ENCODE peak calls at places on chromosomes 2 and 18, in eight cellular contexts. Q, N, L, U, H, X, Z and B are unnamed samples.

GRCh38 chr2:169799555-169799954 is 884 bp downstream of the SSB start:
- DNase-seq in Q (no peak), N (no peak), L (no peak), U (no peak), H (no peak), X (no peak), Z (peak; percentile 35), B (no peak)

GRCh38 chr2:17589406-17590035 is 49.0 kb downstream of the VSNL1 start:
- DNase-seq in Q (no peak), N (no peak), L (no peak), U (no peak), H (no peak), X (no peak), Z (no peak), B (no peak)

GRCh38 chr18:80022613-80023012 is 11.6 kb upstream of the RBFA start:
- DNase-seq in Q (no peak), N (no peak), L (no peak), U (no peak), H (no peak), X (no peak), Z (peak; percentile 24), B (no peak)

GRCh38 chr2:98875081-98875728 is 60.8 kb downstream of the CRACDL start:
- DNase-seq in Q (no peak), N (no peak), L (no peak), U (no peak), H (no peak), X (no peak), Z (no peak), B (no peak)

GRCh38 chr2:239001794-239002193 is 153.9 kb downstream of the TWIST2 start:
- DNase-seq in Q (no peak), N (no peak), L (no peak), U (no peak), H (peak; percentile 44), X (no peak), Z (no peak), B (no peak)

GRCh38 chr2:8886876-8887275 is 49.5 kb upstream of the KIDINS220 start:
- DNase-seq in Q (no peak), N (no peak), L (no peak), U (no peak), H (no peak), X (no peak), Z (no peak), B (no peak)

GRCh38 chr2:202941771-202942170 is 29.7 kb downstream of the CARF start:
- DNase-seq in Q (no peak), N (no peak), L (no peak), U (no peak), H (no peak), X (no peak), Z (peak; percentile 83), B (no peak)

GRCh38 chr2:10344105-10345066 is 41.7 kb downstream of the HPCAL1 start:
- DNase-seq in Q (no peak), N (no peak), L (no peak), U (no peak), H (peak; percentile 43), X (no peak), Z (peak; percentile 49), B (no peak)

GRCh38 chr2:100856732-100857131 is 36.8 kb downstream of the NPAS2 start:
- DNase-seq in Q (no peak), N (peak; percentile 63), L (no peak), U (no peak), H (no peak), X (no peak), Z (no peak), B (no peak)

GRCh38 chr2:205947621-205948495 is 138.1 kb downstream of the INO80D start:
- DNase-seq in Q (peak; percentile 72), N (no peak), L (peak; percentile 78), U (peak; percentile 43), H (peak; percentile 81), X (peak; percentile 42), Z (peak; percentile 78), B (peak; percentile 71)

GRCh38 chr2:36355157-36355889 is at the start of gene CRIM1:
- DNase-seq in Q (peak; percentile 81), N (peak; percentile 89), L (peak; percentile 88), U (peak; percentile 83), H (peak; percentile 92), X (peak; percentile 92), Z (peak; percentile 91), B (peak; percentile 71)
- H3K4me3 ChIP-seq in Q (peak within 1 kb of the TSS; percentile 94), N (peak within 1 kb of the TSS; percentile 68), L (peak within 1 kb of the TSS; percentile 87), U (peak within 1 kb of the TSS; percentile 81), H (peak within 1 kb of the TSS; percentile 80), X (peak within 1 kb of the TSS; percentile 80), Z (peak within 1 kb of the TSS; percentile 96), B (peak within 1 kb of the TSS; percentile 34)

DNA sequence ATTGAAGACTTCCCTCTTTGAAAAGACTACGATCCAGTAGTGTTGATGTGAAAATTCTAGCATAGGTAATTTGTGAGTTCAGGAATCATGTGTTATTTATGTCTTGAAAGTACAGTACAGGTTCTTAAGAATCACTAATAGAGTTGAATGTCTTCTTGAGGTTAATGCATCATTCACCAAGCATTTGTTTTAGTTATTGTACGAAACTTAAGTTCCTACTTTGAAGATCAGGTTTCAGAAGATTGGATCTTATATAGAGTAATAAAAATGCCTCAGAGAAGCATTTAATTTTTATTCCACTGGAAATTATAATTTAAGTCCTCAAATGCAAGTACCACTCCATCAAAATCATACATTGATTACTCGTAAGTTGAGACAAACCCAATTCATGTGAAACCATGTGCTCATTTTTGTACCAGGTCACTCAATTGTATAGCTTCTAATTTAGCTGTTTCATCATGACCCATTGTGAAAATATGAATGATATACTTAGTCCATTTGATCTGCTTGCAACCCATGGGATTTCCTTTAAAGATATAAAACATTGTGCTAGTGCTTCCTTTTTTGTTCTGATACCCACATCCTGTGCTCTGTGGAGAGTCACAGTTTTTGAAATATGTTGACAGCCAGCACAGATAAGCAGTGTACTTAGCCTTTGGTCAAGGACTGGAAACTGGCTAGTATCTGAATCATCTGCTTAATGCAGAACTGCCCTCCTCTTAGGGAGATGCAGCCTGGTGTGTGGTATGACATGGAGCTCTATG is 22.5 kb upstream of the RAB27B start:
- DNase-seq in Q (no peak), N (no peak), L (no peak), U (no peak), H (no peak), X (no peak), Z (peak; percentile 87), B (no peak)
- TF ChIP-seq POLR2A in Q (no peak), N (no peak), L (no peak), U (no peak), H (no peak), X (no peak), Z (no peak), B (no peak)

DNA sequence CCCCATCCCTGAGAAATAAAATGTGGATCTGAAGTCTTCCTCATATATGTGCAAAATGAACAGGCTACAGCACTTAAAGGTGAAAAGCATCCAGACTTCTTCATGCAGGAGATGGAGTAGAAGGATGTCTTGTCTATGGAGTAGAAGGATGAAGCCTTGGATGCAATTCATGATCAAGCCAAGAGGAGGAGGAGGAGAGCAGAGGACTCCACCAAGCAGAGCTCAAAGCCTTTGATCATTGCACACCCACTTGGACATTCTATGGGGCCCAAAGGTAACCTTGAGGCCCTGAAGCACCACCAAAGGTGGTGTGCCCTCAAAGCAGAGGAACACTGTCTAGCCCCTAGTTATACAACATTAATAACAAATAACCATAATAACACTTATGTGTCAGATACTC is 17.3 kb downstream of the ACMSD start:
- DNase-seq in Q (no peak), N (no peak), L (no peak), U (no peak), H (no peak), X (no peak), Z (no peak), B (no peak)
- TF ChIP-seq CTCF in Q (no peak), N (no peak), L (no peak), U (no peak), H (no peak), X (no peak), Z (no peak), B (no peak)

GRCh38 chr2:151408788-151409600 is 708 bp upstream of the RIF1 start:
- DNase-seq in Q (no peak), N (no peak), L (no peak), U (no peak), H (no peak), X (no peak), Z (no peak), B (no peak)
- H3K4me3 ChIP-seq in Q (peak overlapping the region; percentile 96), N (peak overlapping the region; percentile 76), L (peak overlapping the region; percentile 90), U (peak overlapping the region; percentile 94), H (peak overlapping the region; percentile 95), X (peak overlapping the region; percentile 96), Z (peak overlapping the region; percentile 87), B (no peak overlapping the region)

GRCh38 chr2:194333091-194333490 is 1323.9 kb upstream of the SLC39A10 start:
- DNase-seq in Q (no peak), N (no peak), L (no peak), U (no peak), H (no peak), X (no peak), Z (no peak), B (no peak)
- TF ChIP-seq POLR2A in Q (no peak), N (no peak), L (no peak), U (no peak), H (no peak), X (no peak), Z (no peak), B (no peak)

DNA sequence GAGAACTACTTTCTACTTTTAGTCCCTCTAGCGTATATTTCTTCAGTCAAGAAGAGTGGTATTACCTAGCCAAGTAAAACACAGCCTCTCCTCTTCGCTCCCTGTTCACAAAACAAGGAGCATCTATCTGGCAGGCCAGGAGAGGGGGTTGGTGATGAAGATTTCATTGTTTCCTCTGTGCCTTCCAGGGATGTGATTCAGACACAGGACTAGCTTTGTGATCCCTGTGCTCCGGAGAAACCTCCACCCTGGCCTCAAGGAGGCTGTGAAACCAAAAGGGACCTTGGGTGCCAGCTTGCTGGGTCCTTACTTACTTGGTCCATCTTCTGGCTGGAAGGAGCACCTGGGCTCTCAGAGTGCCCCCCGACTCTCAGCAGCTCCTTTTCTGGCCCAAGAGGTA is 5.7 kb downstream of the RHOB start:
- DNase-seq in Q (peak; percentile 27), N (peak; percentile 77), L (no peak), U (peak; percentile 80), H (peak; percentile 43), X (no peak), Z (peak; percentile 39), B (no peak)
- TF ChIP-seq CTCF in Q (no peak), N (peak; percentile 19), L (peak; percentile 39), U (no peak), H (no peak), X (no peak), Z (peak; percentile 24), B (no peak)

GRCh38 chr2:118634876-118635275 is 212.6 kb downstream of the EN1 start:
- DNase-seq in Q (no peak), N (no peak), L (no peak), U (no peak), H (no peak), X (no peak), Z (no peak), B (no peak)

GRCh38 chr2:118632921-118633320 is 214.5 kb downstream of the EN1 start:
- DNase-seq in Q (no peak), N (no peak), L (no peak), U (no peak), H (no peak), X (no peak), Z (no peak), B (no peak)

GRCh38 chr2:118633371-118633770 is 214.1 kb downstream of the EN1 start:
- DNase-seq in Q (no peak), N (no peak), L (no peak), U (no peak), H (no peak), X (no peak), Z (no peak), B (no peak)

GRCh38 chr2:118638453-118638852 is 209.0 kb downstream of the EN1 start:
- DNase-seq in Q (no peak), N (no peak), L (no peak), U (no peak), H (no peak), X (no peak), Z (no peak), B (no peak)

GRCh38 chr2:118635891-118636290 is 211.6 kb downstream of the EN1 start:
- DNase-seq in Q (no peak), N (no peak), L (no peak), U (no peak), H (no peak), X (no peak), Z (no peak), B (no peak)
- H3K4me3 ChIP-seq in Q (no peak overlapping the region), N (no peak overlapping the region), L (no peak overlapping the region), U (no peak overlapping the region), H (no peak overlapping the region), X (no peak overlapping the region), Z (no peak overlapping the region), B (no peak overlapping the region)